ENCODE peak calls at places on chromosomes 16 and 17, in four cellular contexts. One of them, this sample, is unnamed.

GRCh38 chr16:56193951-56194726 is 2.9 kb downstream of the GNAO1 start:
- DNase-seq in activated T-helper 1 cell treated with anti-CD3 and anti-CD28 coated beads, Interleukin-2, amount 50 U/mL, for 16 hours: peak; percentile 50
- DNase-seq in choroid plexus epithelial cell: peak; percentile 74
- DNase-seq in activated CD4-positive, alpha-beta T cell treated with anti-CD3 and anti-CD28 coated beads, Interleukin-2, amount 10 ng/mL, durations not matched to agents 7 days and 5 days: peak; percentile 76
- DNase-seq in this sample: peak; percentile 80

GRCh38 chr17:75824591-75825518 is 19.3 kb downstream of the UNC13D start:
- DNase-seq in activated CD4-positive, alpha-beta T cell treated with anti-CD3 and anti-CD28 coated beads, Interleukin-2, amount 10 ng/mL, durations not matched to agents 7 days and 5 days: no peak
- DNase-seq in activated T-helper 1 cell treated with anti-CD3 and anti-CD28 coated beads, Interleukin-2, amount 50 U/mL, for 16 hours: no peak
- DNase-seq in choroid plexus epithelial cell: no peak
- DNase-seq in this sample: no peak

GRCh38 chr16:10587622-10588021 is 7.2 kb upstream of the EMP2 start:
- DNase-seq in choroid plexus epithelial cell: no peak
- DNase-seq in activated CD4-positive, alpha-beta T cell treated with anti-CD3 and anti-CD28 coated beads, Interleukin-2, amount 10 ng/mL, durations not matched to agents 7 days and 5 days: no peak
- DNase-seq in activated T-helper 1 cell treated with anti-CD3 and anti-CD28 coated beads, Interleukin-2, amount 50 U/mL, for 16 hours: no peak
- DNase-seq in this sample: no peak

GRCh38 chr17:59093702-59094231 is 12.9 kb downstream of the TRIM37 start:
- DNase-seq in activated T-helper 1 cell treated with anti-CD3 and anti-CD28 coated beads, Interleukin-2, amount 50 U/mL, for 16 hours: no peak
- DNase-seq in choroid plexus epithelial cell: peak; percentile 98
- DNase-seq in activated CD4-positive, alpha-beta T cell treated with anti-CD3 and anti-CD28 coated beads, Interleukin-2, amount 10 ng/mL, durations not matched to agents 7 days and 5 days: no peak
- DNase-seq in this sample: peak; percentile 98

GRCh38 chr17:60364006-60364405 is 27.9 kb downstream of the USP32 start:
- DNase-seq in choroid plexus epithelial cell: no peak
- DNase-seq in activated CD4-positive, alpha-beta T cell treated with anti-CD3 and anti-CD28 coated beads, Interleukin-2, amount 10 ng/mL, durations not matched to agents 7 days and 5 days: no peak
- DNase-seq in activated T-helper 1 cell treated with anti-CD3 and anti-CD28 coated beads, Interleukin-2, amount 50 U/mL, for 16 hours: no peak
- DNase-seq in this sample: no peak

GRCh38 chr16:87489434-87490045 is 3.3 kb downstream of the ZCCHC14 start:
- DNase-seq in activated T-helper 1 cell treated with anti-CD3 and anti-CD28 coated beads, Interleukin-2, amount 50 U/mL, for 16 hours: no peak
- DNase-seq in choroid plexus epithelial cell: no peak
- DNase-seq in activated CD4-positive, alpha-beta T cell treated with anti-CD3 and anti-CD28 coated beads, Interleukin-2, amount 10 ng/mL, durations not matched to agents 7 days and 5 days: no peak
- DNase-seq in this sample: no peak

GRCh38 chr17:74353446-74354060 is 8.1 kb downstream of the BTBD17 start:
- DNase-seq in activated T-helper 1 cell treated with anti-CD3 and anti-CD28 coated beads, Interleukin-2, amount 50 U/mL, for 16 hours: no peak
- DNase-seq in choroid plexus epithelial cell: no peak
- DNase-seq in activated CD4-positive, alpha-beta T cell treated with anti-CD3 and anti-CD28 coated beads, Interleukin-2, amount 10 ng/mL, durations not matched to agents 7 days and 5 days: no peak
- DNase-seq in this sample: no peak

GRCh38 chr17:79651751-79652150 is 40.9 kb upstream of the RBFOX3 start:
- DNase-seq in choroid plexus epithelial cell: no peak
- DNase-seq in activated T-helper 1 cell treated with anti-CD3 and anti-CD28 coated beads, Interleukin-2, amount 50 U/mL, for 16 hours: no peak
- DNase-seq in activated CD4-positive, alpha-beta T cell treated with anti-CD3 and anti-CD28 coated beads, Interleukin-2, amount 10 ng/mL, durations not matched to agents 7 days and 5 days: no peak
- DNase-seq in this sample: no peak

GRCh38 chr16:48629016-48629415 is 19.0 kb upstream of the N4BP1 start:
- DNase-seq in activated CD4-positive, alpha-beta T cell treated with anti-CD3 and anti-CD28 coated beads, Interleukin-2, amount 10 ng/mL, durations not matched to agents 7 days and 5 days: no peak
- DNase-seq in activated T-helper 1 cell treated with anti-CD3 and anti-CD28 coated beads, Interleukin-2, amount 50 U/mL, for 16 hours: no peak
- DNase-seq in choroid plexus epithelial cell: no peak
- DNase-seq in this sample: no peak

GRCh38 chr17:65446043-65446442 is 115.4 kb downstream of the AXIN2 start:
- DNase-seq in choroid plexus epithelial cell: no peak
- DNase-seq in activated CD4-positive, alpha-beta T cell treated with anti-CD3 and anti-CD28 coated beads, Interleukin-2, amount 10 ng/mL, durations not matched to agents 7 days and 5 days: no peak
- DNase-seq in activated T-helper 1 cell treated with anti-CD3 and anti-CD28 coated beads, Interleukin-2, amount 50 U/mL, for 16 hours: no peak
- DNase-seq in this sample: no peak

GRCh38 chr17:4665027-4665426 is 23.5 kb upstream of the ALOX15 start:
- DNase-seq in activated CD4-positive, alpha-beta T cell treated with anti-CD3 and anti-CD28 coated beads, Interleukin-2, amount 10 ng/mL, durations not matched to agents 7 days and 5 days: no peak
- DNase-seq in activated T-helper 1 cell treated with anti-CD3 and anti-CD28 coated beads, Interleukin-2, amount 50 U/mL, for 16 hours: no peak
- DNase-seq in choroid plexus epithelial cell: no peak
- DNase-seq in this sample: no peak

GRCh38 chr17:59436900-59437299 is 105.4 kb downstream of the YPEL2 start:
- DNase-seq in choroid plexus epithelial cell: no peak
- DNase-seq in activated T-helper 1 cell treated with anti-CD3 and anti-CD28 coated beads, Interleukin-2, amount 50 U/mL, for 16 hours: no peak
- DNase-seq in activated CD4-positive, alpha-beta T cell treated with anti-CD3 and anti-CD28 coated beads, Interleukin-2, amount 10 ng/mL, durations not matched to agents 7 days and 5 days: no peak
- DNase-seq in this sample: no peak

GRCh38 chr17:80270836-80271235 is 10.2 kb downstream of the RNF213 start:
- DNase-seq in choroid plexus epithelial cell: peak; percentile 47
- DNase-seq in activated CD4-positive, alpha-beta T cell treated with anti-CD3 and anti-CD28 coated beads, Interleukin-2, amount 10 ng/mL, durations not matched to agents 7 days and 5 days: peak; percentile 52
- DNase-seq in activated T-helper 1 cell treated with anti-CD3 and anti-CD28 coated beads, Interleukin-2, amount 50 U/mL, for 16 hours: no peak
- DNase-seq in this sample: peak; percentile 42

GRCh38 chr17:41301204-41301790 is 1.4 kb downstream of the KRTAP29-1 start:
- DNase-seq in activated CD4-positive, alpha-beta T cell treated with anti-CD3 and anti-CD28 coated beads, Interleukin-2, amount 10 ng/mL, durations not matched to agents 7 days and 5 days: no peak
- DNase-seq in activated T-helper 1 cell treated with anti-CD3 and anti-CD28 coated beads, Interleukin-2, amount 50 U/mL, for 16 hours: no peak
- DNase-seq in choroid plexus epithelial cell: no peak
- DNase-seq in this sample: no peak

GRCh38 chr16:71396589-71396988 is 38.1 kb downstream of the CALB2 start:
- DNase-seq in activated CD4-positive, alpha-beta T cell treated with anti-CD3 and anti-CD28 coated beads, Interleukin-2, amount 10 ng/mL, durations not matched to agents 7 days and 5 days: no peak
- DNase-seq in choroid plexus epithelial cell: no peak
- DNase-seq in activated T-helper 1 cell treated with anti-CD3 and anti-CD28 coated beads, Interleukin-2, amount 50 U/mL, for 16 hours: no peak
- DNase-seq in this sample: no peak

GRCh38 chr17:64441772-64442549 is 7.0 kb upstream of the MILR1 start:
- DNase-seq in activated T-helper 1 cell treated with anti-CD3 and anti-CD28 coated beads, Interleukin-2, amount 50 U/mL, for 16 hours: no peak
- DNase-seq in choroid plexus epithelial cell: peak; percentile 92
- DNase-seq in activated CD4-positive, alpha-beta T cell treated with anti-CD3 and anti-CD28 coated beads, Interleukin-2, amount 10 ng/mL, durations not matched to agents 7 days and 5 days: peak; percentile 40
- DNase-seq in this sample: peak; percentile 30

GRCh38 chr17:1000597-1001490 is 3.9 kb downstream of the TIMM22 start:
- DNase-seq in choroid plexus epithelial cell: peak; percentile 78
- DNase-seq in activated CD4-positive, alpha-beta T cell treated with anti-CD3 and anti-CD28 coated beads, Interleukin-2, amount 10 ng/mL, durations not matched to agents 7 days and 5 days: no peak
- DNase-seq in activated T-helper 1 cell treated with anti-CD3 and anti-CD28 coated beads, Interleukin-2, amount 50 U/mL, for 16 hours: no peak
- DNase-seq in this sample: peak; percentile 97

GRCh38 chr17:73423806-73424205 is 112.0 kb upstream of the CDC42EP4 start:
- DNase-seq in activated T-helper 1 cell treated with anti-CD3 and anti-CD28 coated beads, Interleukin-2, amount 50 U/mL, for 16 hours: no peak
- DNase-seq in activated CD4-positive, alpha-beta T cell treated with anti-CD3 and anti-CD28 coated beads, Interleukin-2, amount 10 ng/mL, durations not matched to agents 7 days and 5 days: no peak
- DNase-seq in choroid plexus epithelial cell: no peak
- DNase-seq in this sample: no peak

GRCh38 chr16:67552476-67552875 is 9.8 kb upstream of the CTCF start:
- DNase-seq in activated CD4-positive, alpha-beta T cell treated with anti-CD3 and anti-CD28 coated beads, Interleukin-2, amount 10 ng/mL, durations not matched to agents 7 days and 5 days: no peak
- DNase-seq in choroid plexus epithelial cell: no peak
- DNase-seq in activated T-helper 1 cell treated with anti-CD3 and anti-CD28 coated beads, Interleukin-2, amount 50 U/mL, for 16 hours: no peak
- DNase-seq in this sample: no peak

GRCh38 chr17:82212331-82213250 is at the start of gene CCDC57:
- DNase-seq in choroid plexus epithelial cell: peak; percentile 79
- DNase-seq in activated CD4-positive, alpha-beta T cell treated with anti-CD3 and anti-CD28 coated beads, Interleukin-2, amount 10 ng/mL, durations not matched to agents 7 days and 5 days: peak; percentile 72
- DNase-seq in activated T-helper 1 cell treated with anti-CD3 and anti-CD28 coated beads, Interleukin-2, amount 50 U/mL, for 16 hours: peak; percentile 49
- DNase-seq in this sample: peak; percentile 80

GRCh38 chr17:50580636-50581035 is 20.1 kb downstream of the CACNA1G start:
- DNase-seq in activated CD4-positive, alpha-beta T cell treated with anti-CD3 and anti-CD28 coated beads, Interleukin-2, amount 10 ng/mL, durations not matched to agents 7 days and 5 days: no peak
- DNase-seq in activated T-helper 1 cell treated with anti-CD3 and anti-CD28 coated beads, Interleukin-2, amount 50 U/mL, for 16 hours: no peak
- DNase-seq in choroid plexus epithelial cell: no peak
- DNase-seq in this sample: no peak

GRCh38 chr17:27572665-27573064 is 58.3 kb upstream of the LGALS9 start:
- DNase-seq in activated CD4-positive, alpha-beta T cell treated with anti-CD3 and anti-CD28 coated beads, Interleukin-2, amount 10 ng/mL, durations not matched to agents 7 days and 5 days: no peak
- DNase-seq in activated T-helper 1 cell treated with anti-CD3 and anti-CD28 coated beads, Interleukin-2, amount 50 U/mL, for 16 hours: no peak
- DNase-seq in choroid plexus epithelial cell: no peak
- DNase-seq in this sample: peak; percentile 52

GRCh38 chr16:15482068-15482747 is 47.8 kb downstream of the BMERB1 start:
- DNase-seq in activated CD4-positive, alpha-beta T cell treated with anti-CD3 and anti-CD28 coated beads, Interleukin-2, amount 10 ng/mL, durations not matched to agents 7 days and 5 days: no peak
- DNase-seq in choroid plexus epithelial cell: peak; percentile 99
- DNase-seq in activated T-helper 1 cell treated with anti-CD3 and anti-CD28 coated beads, Interleukin-2, amount 50 U/mL, for 16 hours: no peak
- DNase-seq in this sample: peak; percentile 96

GRCh38 chr16:65069090-65069489 is 52.8 kb downstream of the CDH11 start:
- DNase-seq in activated T-helper 1 cell treated with anti-CD3 and anti-CD28 coated beads, Interleukin-2, amount 50 U/mL, for 16 hours: no peak
- DNase-seq in choroid plexus epithelial cell: peak; percentile 90
- DNase-seq in activated CD4-positive, alpha-beta T cell treated with anti-CD3 and anti-CD28 coated beads, Interleukin-2, amount 10 ng/mL, durations not matched to agents 7 days and 5 days: no peak
- DNase-seq in this sample: peak; percentile 96

GRCh38 chr16:58024673-58025350 is 742 bp upstream of the MMP15 start:
- DNase-seq in choroid plexus epithelial cell: peak; percentile 20
- DNase-seq in activated T-helper 1 cell treated with anti-CD3 and anti-CD28 coated beads, Interleukin-2, amount 50 U/mL, for 16 hours: no peak
- DNase-seq in activated CD4-positive, alpha-beta T cell treated with anti-CD3 and anti-CD28 coated beads, Interleukin-2, amount 10 ng/mL, durations not matched to agents 7 days and 5 days: peak; percentile 22
- DNase-seq in this sample: peak; percentile 13

GRCh38 chr16:74577882-74578366 is 29.0 kb downstream of the GLG1 start:
- DNase-seq in activated T-helper 1 cell treated with anti-CD3 and anti-CD28 coated beads, Interleukin-2, amount 50 U/mL, for 16 hours: no peak
- DNase-seq in choroid plexus epithelial cell: peak; percentile 58
- DNase-seq in activated CD4-positive, alpha-beta T cell treated with anti-CD3 and anti-CD28 coated beads, Interleukin-2, amount 10 ng/mL, durations not matched to agents 7 days and 5 days: no peak
- DNase-seq in this sample: peak; percentile 68

GRCh38 chr17:218711-219110 is 37.3 kb upstream of the DOC2B start:
- DNase-seq in choroid plexus epithelial cell: no peak
- DNase-seq in activated CD4-positive, alpha-beta T cell treated with anti-CD3 and anti-CD28 coated beads, Interleukin-2, amount 10 ng/mL, durations not matched to agents 7 days and 5 days: no peak
- DNase-seq in activated T-helper 1 cell treated with anti-CD3 and anti-CD28 coated beads, Interleukin-2, amount 50 U/mL, for 16 hours: no peak
- DNase-seq in this sample: no peak